ENCODE peak calls at places on chromosomes 12 and 14, in nine cellular contexts. Y is choroid plexus epithelial cell; X is activated naive CD4-positive, alpha-beta T cell; H is WTC11; F is germinal center; I is substantia nigra; B is NCI-H1105 treated with DMSO at 0.1 percent for 48 hours; Q is HepG2; V is D341Med. P is an unnamed sample.

GRCh38 chr14:67623114-67623513 is 3.4 kb downstream of the ARG2 start:
- DNase-seq in Y (peak), X (no peak), H (no peak), F (no peak), I (no peak), B (peak), Q (peak), V (no peak), P (peak)

GRCh38 chr12:112381421-112381897 is 772 bp downstream of the HECTD4 start:
- DNase-seq in Y (peak), X (no peak), H (no peak), F (peak), I (no peak), B (peak), Q (no peak), V (no peak), P (no peak)

GRCh38 chr12:132517740-132518100 is 27.8 kb downstream of the FBRSL1 start:
- DNase-seq in Y (no peak), X (no peak), H (no peak), F (no peak), I (no peak), B (no peak), Q (no peak), V (no peak), P (no peak)

GRCh38 chr12:71214511-71215285 is 56.9 kb upstream of the TSPAN8 start:
- DNase-seq in Y (peak), X (no peak), H (no peak), F (no peak), I (no peak), B (no peak), Q (peak), V (no peak), P (no peak)

GRCh38 chr12:76127588-76127987 is 43.1 kb upstream of the NAP1L1 start:
- DNase-seq in Y (no peak), X (no peak), H (no peak), F (no peak), I (no peak), B (no peak), Q (no peak), V (no peak), P (no peak)

GRCh38 chr12:56836800-56837663 is 73.9 kb downstream of the HSD17B6 start:
- DNase-seq in Y (peak), X (no peak), H (no peak), F (no peak), I (no peak), B (no peak), Q (no peak), V (no peak), P (no peak)

GRCh38 chr12:18837025-18837424 is 99.1 kb downstream of the CAPZA3 start:
- DNase-seq in Y (no peak), X (no peak), H (no peak), F (no peak), I (no peak), B (peak), Q (no peak), V (no peak), P (no peak)

GRCh38 chr12:12506541-12506940 is 56.1 kb downstream of the DUSP16 start:
- DNase-seq in Y (peak), X (no peak), H (no peak), F (no peak), I (no peak), B (no peak), Q (no peak), V (no peak), P (no peak)

GRCh38 chr12:125171267-125171666 is 106.0 kb downstream of the AACS start:
- DNase-seq in Y (no peak), X (no peak), H (no peak), F (no peak), I (no peak), B (no peak), Q (no peak), V (no peak), P (no peak)

GRCh38 chr12:6312529-6313325 is 2.2 kb downstream of the PLEKHG6 start:
- DNase-seq in Y (peak), X (no peak), H (peak), F (no peak), I (no peak), B (no peak), Q (no peak), V (no peak), P (no peak)

GRCh38 chr12:84791444-84791843 is 121.2 kb downstream of the SLC6A15 start:
- DNase-seq in Y (no peak), X (no peak), H (no peak), F (no peak), I (no peak), B (no peak), Q (no peak), V (no peak), P (no peak)

GRCh38 chr12:119696943-119697342 is 29.0 kb downstream of the PRKAB1 start:
- DNase-seq in Y (no peak), X (no peak), H (no peak), F (no peak), I (no peak), B (no peak), Q (no peak), V (no peak), P (no peak)

GRCh38 chr12:116735951-116736599 is 1.8 kb downstream of the SPRING1 start:
- DNase-seq in Y (no peak), X (no peak), H (no peak), F (no peak), I (no peak), B (no peak), Q (peak), V (no peak), P (peak)

GRCh38 chr14:65024957-65025356 is 38.3 kb downstream of the FNTB start:
- DNase-seq in Y (no peak), X (no peak), H (no peak), F (no peak), I (no peak), B (no peak), Q (no peak), V (no peak), P (no peak)

GRCh38 chr12:93502802-93503623 is 35.7 kb downstream of the MRPL42 start:
- DNase-seq in Y (peak), X (no peak), H (peak), F (peak), I (no peak), B (peak), Q (peak), V (peak), P (no peak)